ENCODE peak calls at places on chromosome 13, in six cellular contexts. E is progenitor cell of endocrine pancreas, I is RWPE1, U is heart right ventricle, J is cardiac muscle cell, H is RWPE2. N is an unnamed sample.

GRCh38 chr13:20796791-20797513 is 23.2 kb upstream of the EEF1AKMT1 start:
- DNase-seq in E (no peak), I (no peak), U (no peak), J (no peak), H (no peak), N (no peak)

GRCh38 chr13:75263741-75264407 is 218.1 kb downstream of the TBC1D4 start:
- DNase-seq in E (no peak), I (no peak), U (no peak), J (peak), H (no peak), N (no peak)

GRCh38 chr13:65461590-65461989 is 1768.5 kb downstream of the PCDH9 start:
- DNase-seq in E (no peak), I (no peak), U (no peak), J (peak), H (no peak), N (no peak)

GRCh38 chr13:94702181-94703041 is 9.9 kb downstream of the SOX21 start:
- DNase-seq in E (no peak), I (no peak), U (no peak), J (no peak), H (no peak), N (no peak)

GRCh38 chr13:43684947-43685725 is 101.6 kb downstream of the ENOX1 start:
- DNase-seq in E (no peak), I (no peak), U (no peak), J (no peak), H (no peak), N (no peak)

GRCh38 chr13:91318886-91319285 is 28.6 kb upstream of the MIR17HG start:
- DNase-seq in E (no peak), I (no peak), U (no peak), J (no peak), H (no peak), N (no peak)

GRCh38 chr13:41029629-41030028 is 10.5 kb upstream of the ELF1 start:
- DNase-seq in E (no peak), I (no peak), U (no peak), J (no peak), H (no peak), N (no peak)

GRCh38 chr13:97353927-97354326 is 80.0 kb upstream of the RAP2A start:
- DNase-seq in E (no peak), I (no peak), U (no peak), J (no peak), H (no peak), N (no peak)

GRCh38 chr13:95185851-95186250 is 115.4 kb downstream of the ABCC4 start:
- DNase-seq in E (no peak), I (no peak), U (no peak), J (peak), H (no peak), N (peak)

GRCh38 chr13:73061478-73062275 is 2.9 kb downstream of the KLF5 start:
- DNase-seq in E (no peak), I (no peak), U (no peak), J (no peak), H (no peak), N (no peak)

GRCh38 chr13:35190241-35190640 is 248.2 kb downstream of the NBEA start:
- DNase-seq in E (no peak), I (no peak), U (no peak), J (no peak), H (no peak), N (no peak)

GRCh38 chr13:25901460-25902376 is 150.1 kb downstream of the SHISA2 start:
- DNase-seq in E (no peak), I (peak), U (no peak), J (peak), H (no peak), N (no peak)

GRCh38 chr13:23289917-23290357 is 109.2 kb downstream of the SGCG start:
- DNase-seq in E (no peak), I (peak), U (peak), J (peak), H (peak), N (no peak)

GRCh38 chr13:71454509-71454908 is 412.5 kb downstream of the DACH1 start:
- DNase-seq in E (no peak), I (no peak), U (no peak), J (no peak), H (no peak), N (no peak)

GRCh38 chr13:41418027-41418426 is 39.3 kb upstream of the RGCC start:
- DNase-seq in E (no peak), I (no peak), U (no peak), J (peak), H (no peak), N (no peak)

GRCh38 chr13:29935309-29935981 is 85.0 kb upstream of the UBL3 start:
- DNase-seq in E (no peak), I (no peak), U (no peak), J (no peak), H (no peak), N (no peak)

GRCh38 chr13:112513761-112514160 is 74.2 kb downstream of the TUBGCP3 start:
- DNase-seq in E (no peak), I (no peak), U (no peak), J (no peak), H (no peak), N (no peak)

GRCh38 chr13:80313668-80314278 is 27.2 kb downstream of the SPRY2 start:
- DNase-seq in E (no peak), I (no peak), U (no peak), J (no peak), H (no peak), N (no peak)

GRCh38 chr13:99970761-99971575 is 599 bp downstream of the ZIC5 start:
- DNase-seq in E (no peak), I (no peak), U (no peak), J (no peak), H (peak), N (no peak)

GRCh38 chr13:30442854-30443379 is 20.6 kb downstream of the UBE2L5 start:
- DNase-seq in E (no peak), I (no peak), U (no peak), J (no peak), H (no peak), N (no peak)

GRCh38 chr13:78603240-78603947 is at the start of gene POU4F1:
- DNase-seq in E (peak), I (peak), U (no peak), J (peak), H (no peak), N (peak)

GRCh38 chr13:110689041-110689440 is 16.9 kb downstream of the CARS2 start:
- DNase-seq in E (no peak), I (no peak), U (no peak), J (no peak), H (no peak), N (no peak)

GRCh38 chr13:43258771-43259170 is 235.4 kb downstream of the DNAJC15 start:
- DNase-seq in E (no peak), I (peak), U (no peak), J (no peak), H (no peak), N (no peak)

GRCh38 chr13:113410472-113411201 is 42.7 kb downstream of the ADPRHL1 start:
- DNase-seq in E (no peak), I (no peak), U (no peak), J (no peak), H (peak), N (no peak)

GRCh38 chr13:30690282-30691188 is 44.8 kb upstream of the ALOX5AP start:
- DNase-seq in E (no peak), I (peak), U (peak), J (peak), H (no peak), N (peak)

GRCh38 chr13:44299142-44299541 is 74.5 kb upstream of the SERP2 start:
- DNase-seq in E (no peak), I (no peak), U (no peak), J (no peak), H (no peak), N (no peak)

GRCh38 chr13:44136693-44137268 is 236.8 kb upstream of the SERP2 start:
- DNase-seq in E (no peak), I (no peak), U (no peak), J (no peak), H (no peak), N (no peak)

GRCh38 chr13:29713841-29714240 is 118.4 kb upstream of the SLC7A1 start:
- DNase-seq in E (no peak), I (peak), U (no peak), J (no peak), H (no peak), N (no peak)

GRCh38 chr13:59356607-59357006 is 807.1 kb downstream of the DIAPH3 start:
- DNase-seq in E (no peak), I (no peak), U (peak), J (peak), H (no peak), N (peak)

GRCh38 chr13:35699805-35700204 is 223.3 kb upstream of the MAB21L1 start:
- DNase-seq in E (no peak), I (no peak), U (no peak), J (peak), H (no peak), N (no peak)

GRCh38 chr13:47794963-47795362 is 206.1 kb downstream of the SUCLA2 start:
- DNase-seq in E (no peak), I (peak), U (no peak), J (peak), H (no peak), N (no peak)

GRCh38 chr13:60155978-60156377 is 7.8 kb downstream of the DIAPH3 start:
- DNase-seq in E (no peak), I (no peak), U (no peak), J (peak), H (no peak), N (no peak)

GRCh38 chr13:113411216-113412023 is 41.9 kb downstream of the ADPRHL1 start:
- DNase-seq in E (no peak), I (peak), U (peak), J (peak), H (peak), N (no peak)

GRCh38 chr13:98581971-98582702 is 5.2 kb upstream of the STK24 start:
- DNase-seq in E (no peak), I (no peak), U (no peak), J (peak), H (no peak), N (no peak)

GRCh38 chr13:24858953-24859352 is 95.0 kb downstream of the RNF17 start:
- DNase-seq in E (no peak), I (no peak), U (no peak), J (no peak), H (no peak), N (no peak)
- TF ChIP-seq CTCF in E (no peak), I (no peak), U (no peak), J (no peak), H (no peak), N (no peak)

GRCh38 chr13:50085063-50085462 is 69.8 kb downstream of the KCNRG start:
- DNase-seq in E (no peak), I (no peak), U (no peak), J (peak), H (no peak), N (no peak)
- TF ChIP-seq CTCF in E (peak), I (peak), U (peak), J (peak), H (peak), N (peak)

GRCh38 chr13:27281420-27281819 is 10.8 kb downstream of the RASL11A start:
- DNase-seq in E (no peak), I (no peak), U (no peak), J (no peak), H (no peak), N (no peak)
- TF ChIP-seq CTCF in E (no peak), I (no peak), U (no peak), J (no peak), H (no peak), N (no peak)

DNA sequence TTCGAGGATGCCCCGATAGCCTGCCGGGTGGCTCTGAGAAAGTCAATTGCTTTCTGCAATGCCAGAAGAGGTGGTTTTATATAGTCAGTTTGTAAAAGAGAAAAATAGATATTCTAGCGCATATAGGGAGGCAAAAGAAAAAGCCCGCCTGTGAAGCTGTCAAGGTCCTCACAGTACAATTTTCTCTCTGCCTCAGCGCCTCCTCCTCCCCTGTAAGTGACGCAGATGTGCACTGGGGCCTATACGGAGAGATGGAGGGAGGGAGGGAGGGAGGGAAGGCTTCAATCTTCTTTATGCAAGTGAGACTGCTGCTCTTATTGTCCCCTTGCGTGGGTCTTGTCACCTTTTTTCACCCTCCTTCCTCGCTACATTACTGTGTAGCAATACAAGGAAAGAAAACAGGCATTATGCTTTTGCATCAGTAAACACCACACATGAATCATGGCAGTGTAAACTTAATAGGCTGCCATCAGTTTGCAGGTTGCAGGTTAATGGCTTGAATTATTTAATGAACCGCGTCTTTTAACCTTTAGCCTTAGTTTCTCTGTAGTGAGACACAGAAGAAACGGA is at the start of gene KLHL1:
- DNase-seq in E (no peak), I (no peak), U (no peak), J (no peak), H (no peak), N (no peak)
- TF ChIP-seq CTCF in E (no peak), I (no peak), U (no peak), J (no peak), H (no peak), N (no peak)

DNA sequence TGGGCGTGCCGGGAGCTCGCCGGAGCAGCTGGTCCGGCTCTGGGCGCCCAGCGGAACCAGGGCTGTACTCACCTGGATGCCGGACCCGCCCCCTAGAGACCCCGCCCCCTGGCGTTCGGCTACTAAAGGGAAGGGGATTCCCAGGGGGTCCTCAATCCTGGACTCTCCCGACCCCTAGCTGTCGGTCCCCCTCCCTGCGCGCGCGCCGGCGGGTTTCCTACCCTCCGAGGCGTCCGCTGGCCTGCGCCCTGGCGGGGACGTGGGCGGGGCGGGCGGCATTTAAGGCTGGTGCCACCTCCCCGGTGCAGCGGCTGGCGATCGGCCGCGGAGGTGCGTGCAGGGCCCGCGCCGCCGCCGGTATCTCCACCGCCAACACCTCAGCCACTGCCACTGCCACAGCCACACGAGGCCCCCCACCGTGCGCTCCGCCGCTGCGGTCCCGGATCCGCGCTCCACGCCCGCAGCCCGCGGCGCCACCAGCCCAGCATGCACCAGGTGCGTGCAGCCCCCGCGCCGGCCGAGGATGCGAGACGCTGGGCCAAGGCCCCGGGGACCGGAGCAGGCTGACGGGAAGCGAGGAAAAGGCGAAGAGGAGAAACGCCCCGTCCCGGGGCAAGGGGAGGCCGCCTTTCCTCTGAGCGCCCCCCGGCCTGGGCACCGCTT is at the start of gene ATP12A:
- DNase-seq in E (peak), I (peak), U (no peak), J (no peak), H (no peak), N (peak)
- TF ChIP-seq CTCF in E (peak), I (no peak), U (no peak), J (no peak), H (no peak), N (no peak)

DNA sequence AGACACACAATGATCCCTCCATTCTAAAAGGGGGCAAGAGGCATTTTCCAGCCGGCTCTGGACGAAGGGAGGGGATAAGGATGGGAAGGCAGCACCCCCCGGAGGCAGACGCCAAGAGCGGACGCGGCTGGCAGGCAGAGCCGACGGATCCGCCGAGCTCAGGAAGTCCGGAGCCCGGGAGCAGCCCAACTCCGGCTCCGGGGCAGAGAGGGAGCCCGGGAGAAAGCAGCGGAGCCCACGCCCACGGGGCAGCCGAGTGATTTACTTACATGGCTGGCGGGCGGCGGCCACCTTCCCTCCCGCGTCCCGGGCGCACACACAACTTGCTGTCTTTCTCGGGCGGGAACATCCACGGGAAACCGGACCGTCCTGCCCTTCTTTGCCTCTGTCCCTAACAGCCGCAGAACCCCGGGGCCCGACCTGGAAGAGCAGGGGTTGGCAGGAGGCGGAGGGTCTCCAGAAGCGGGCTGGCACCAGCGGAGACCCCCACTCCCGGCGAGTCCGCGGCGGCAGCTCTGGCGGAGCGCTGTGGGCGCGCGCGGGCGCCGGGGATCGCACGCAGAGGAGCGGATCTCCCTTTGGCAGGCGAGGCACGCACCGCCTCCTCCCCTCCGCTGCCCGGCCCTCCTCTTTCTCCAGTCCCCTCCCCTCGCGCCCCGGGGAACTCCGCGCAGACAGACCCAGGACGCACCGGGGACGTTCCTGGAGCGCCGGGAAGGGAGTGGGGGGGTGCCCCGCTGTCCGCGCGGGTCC is at the start of gene LHFPL6:
- DNase-seq in E (peak), I (peak), U (peak), J (peak), H (peak), N (peak)
- TF ChIP-seq CTCF in E (peak), I (peak), U (peak), J (peak), H (peak), N (no peak)